ENCODE peak calls at places on chromosomes 16 and 17, in eight cellular contexts. I is central memory CD8-positive, alpha-beta T cell; S is right lobe of liver; T is left lung; D is B cell; J is left colon; M is left cardiac atrium; C is aorta. G is an unnamed sample.

GRCh38 chr17:37438141-37438540 is 31.5 kb downstream of the TADA2A start:
- ATAC-seq in I (no peak), S (no peak), T (no peak), D (no peak), J (no peak), M (no peak), C (no peak), G (no peak)

GRCh38 chr17:57834146-57834741 is 15.6 kb downstream of the MRPS23 start:
- ATAC-seq in I (no peak), S (no peak), T (peak), D (no peak), J (peak), M (peak), C (peak), G (peak)

GRCh38 chr16:17768257-17768656 is 297.5 kb upstream of the XYLT1 start:
- ATAC-seq in I (no peak), S (no peak), T (no peak), D (no peak), J (no peak), M (peak), C (no peak), G (no peak)

GRCh38 chr17:68518063-68518815 is 6.0 kb downstream of the PRKAR1A start:
- ATAC-seq in I (no peak), S (no peak), T (no peak), D (no peak), J (peak), M (no peak), C (no peak), G (no peak)

GRCh38 chr16:25256821-25257503 is 683 bp downstream of the ZKSCAN2 start:
- ATAC-seq in I (no peak), S (no peak), T (peak), D (peak), J (no peak), M (peak), C (no peak), G (no peak)

GRCh38 chr17:46167267-46167666 is 26.0 kb downstream of the KANSL1 start:
- ATAC-seq in I (no peak), S (no peak), T (no peak), D (no peak), J (no peak), M (no peak), C (no peak), G (no peak)

GRCh38 chr17:6797718-6798351 is 21.8 kb downstream of the FBXO39 start:
- ATAC-seq in I (no peak), S (peak), T (no peak), D (no peak), J (no peak), M (no peak), C (no peak), G (peak)

GRCh38 chr17:4764612-4765011 is 7.1 kb upstream of the TM4SF5 start:
- ATAC-seq in I (no peak), S (peak), T (peak), D (no peak), J (no peak), M (peak), C (no peak), G (no peak)

GRCh38 chr17:72065556-72065955 is 55.3 kb upstream of the SOX9 start:
- ATAC-seq in I (no peak), S (no peak), T (no peak), D (no peak), J (no peak), M (no peak), C (no peak), G (no peak)

GRCh38 chr16:23146877-23147601 is 2.2 kb downstream of the USP31 start:
- ATAC-seq in I (no peak), S (no peak), T (no peak), D (no peak), J (no peak), M (no peak), C (no peak), G (no peak)

GRCh38 chr17:75625813-75626486 is 7.3 kb upstream of the SMIM5 start:
- ATAC-seq in I (no peak), S (peak), T (peak), D (peak), J (peak), M (peak), C (no peak), G (peak)

GRCh38 chr16:74903095-74903494 is 81.8 kb downstream of the WDR59 start:
- ATAC-seq in I (no peak), S (peak), T (no peak), D (no peak), J (no peak), M (peak), C (no peak), G (no peak)

GRCh38 chr16:981695-982151 is at the start of gene SOX8:
- ATAC-seq in I (no peak), S (no peak), T (no peak), D (no peak), J (no peak), M (no peak), C (no peak), G (no peak)

GRCh38 chr17:61825448-61826137 is 37.7 kb downstream of the BRIP1 start:
- ATAC-seq in I (no peak), S (no peak), T (no peak), D (no peak), J (no peak), M (no peak), C (no peak), G (no peak)

GRCh38 chr16:23374721-23375120 is 72.6 kb downstream of the SCNN1B start:
- ATAC-seq in I (no peak), S (no peak), T (peak), D (no peak), J (peak), M (no peak), C (no peak), G (peak)

GRCh38 chr16:21727344-21727743 is 63.6 kb downstream of the OTOA start:
- ATAC-seq in I (no peak), S (no peak), T (no peak), D (no peak), J (no peak), M (no peak), C (no peak), G (no peak)

GRCh38 chr17:64507418-64507766 is 615 bp downstream of the CEP95 start:
- ATAC-seq in I (peak), S (peak), T (peak), D (peak), J (peak), M (peak), C (peak), G (peak)

GRCh38 chr17:65656390-65657250 is 95.2 kb upstream of the AXIN2 start:
- ATAC-seq in I (no peak), S (no peak), T (no peak), D (no peak), J (no peak), M (no peak), C (no peak), G (peak)

GRCh38 chr16:27618611-27619380 is 68.9 kb downstream of the KATNIP start:
- ATAC-seq in I (no peak), S (no peak), T (no peak), D (no peak), J (no peak), M (peak), C (no peak), G (no peak)

GRCh38 chr17:27647755-27648154 is 16.8 kb downstream of the LGALS9 start:
- ATAC-seq in I (no peak), S (no peak), T (no peak), D (no peak), J (peak), M (no peak), C (no peak), G (peak)

GRCh38 chr16:53911506-53911905 is 207.6 kb downstream of the FTO start:
- ATAC-seq in I (peak), S (peak), T (no peak), D (no peak), J (no peak), M (peak), C (no peak), G (no peak)

GRCh38 chr17:10092595-10092994 is 105.8 kb downstream of the GAS7 start:
- ATAC-seq in I (no peak), S (no peak), T (no peak), D (no peak), J (no peak), M (no peak), C (no peak), G (no peak)